ENCODE peak calls at places on chromosomes 6 and 20, in six cellular contexts. One of them, this sample, is unnamed.

GRCh38 chr6:155224031-155224451 is 39.8 kb upstream of the CLDN20 start:
- DNase-seq in activated CD8-positive, alpha-beta T cell treated with anti-CD3 and anti-CD28 coated beads for 36 hours: peak
- DNase-seq in glutamatergic neuron: no peak
- DNase-seq in GM06990: peak
- DNase-seq in fibroblast of lung: peak
- DNase-seq in lung: no peak
- DNase-seq in this sample: no peak

GRCh38 chr20:59821201-59821600 is 112.2 kb downstream of the SYCP2 start:
- DNase-seq in activated CD8-positive, alpha-beta T cell treated with anti-CD3 and anti-CD28 coated beads for 36 hours: no peak
- DNase-seq in GM06990: no peak
- DNase-seq in glutamatergic neuron: no peak
- DNase-seq in fibroblast of lung: no peak
- DNase-seq in lung: peak
- DNase-seq in this sample: no peak

GRCh38 chr20:15930324-15931305 is 642.6 kb downstream of the KIF16B start:
- DNase-seq in glutamatergic neuron: no peak
- DNase-seq in activated CD8-positive, alpha-beta T cell treated with anti-CD3 and anti-CD28 coated beads for 36 hours: no peak
- DNase-seq in fibroblast of lung: peak
- DNase-seq in GM06990: no peak
- DNase-seq in lung: peak
- DNase-seq in this sample: no peak

GRCh38 chr6:143708889-143709288 is 31.1 kb downstream of the PHACTR2 start:
- DNase-seq in glutamatergic neuron: no peak
- DNase-seq in fibroblast of lung: no peak
- DNase-seq in GM06990: no peak
- DNase-seq in activated CD8-positive, alpha-beta T cell treated with anti-CD3 and anti-CD28 coated beads for 36 hours: no peak
- DNase-seq in lung: no peak
- DNase-seq in this sample: no peak

GRCh38 chr6:30821862-30822784 is 62.2 kb upstream of the DDR1 start:
- DNase-seq in activated CD8-positive, alpha-beta T cell treated with anti-CD3 and anti-CD28 coated beads for 36 hours: no peak
- DNase-seq in GM06990: no peak
- DNase-seq in lung: no peak
- DNase-seq in glutamatergic neuron: no peak
- DNase-seq in fibroblast of lung: peak
- DNase-seq in this sample: no peak

GRCh38 chr20:52191132-52191435 is 495 bp downstream of the ZFP64 start:
- DNase-seq in GM06990: no peak
- DNase-seq in activated CD8-positive, alpha-beta T cell treated with anti-CD3 and anti-CD28 coated beads for 36 hours: no peak
- DNase-seq in fibroblast of lung: no peak
- DNase-seq in lung: peak
- DNase-seq in glutamatergic neuron: no peak
- DNase-seq in this sample: no peak

GRCh38 chr6:138007014-138007472 is 100.2 kb downstream of the PERP start:
- DNase-seq in activated CD8-positive, alpha-beta T cell treated with anti-CD3 and anti-CD28 coated beads for 36 hours: peak
- DNase-seq in glutamatergic neuron: peak
- DNase-seq in lung: no peak
- DNase-seq in fibroblast of lung: peak
- DNase-seq in GM06990: no peak
- DNase-seq in this sample: no peak

GRCh38 chr6:137661601-137662000 is 167.4 kb upstream of the OLIG3 start:
- DNase-seq in lung: no peak
- DNase-seq in glutamatergic neuron: peak
- DNase-seq in activated CD8-positive, alpha-beta T cell treated with anti-CD3 and anti-CD28 coated beads for 36 hours: peak
- DNase-seq in fibroblast of lung: peak
- DNase-seq in GM06990: no peak
- DNase-seq in this sample: no peak

GRCh38 chr6:123372737-123373136 is 264.0 kb downstream of the TRDN start:
- DNase-seq in fibroblast of lung: no peak
- DNase-seq in glutamatergic neuron: no peak
- DNase-seq in lung: no peak
- DNase-seq in activated CD8-positive, alpha-beta T cell treated with anti-CD3 and anti-CD28 coated beads for 36 hours: no peak
- DNase-seq in GM06990: no peak
- DNase-seq in this sample: no peak

GRCh38 chr6:28489366-28490190 is 26.0 kb downstream of the GPX6 start:
- DNase-seq in lung: peak
- DNase-seq in GM06990: peak
- DNase-seq in glutamatergic neuron: no peak
- DNase-seq in activated CD8-positive, alpha-beta T cell treated with anti-CD3 and anti-CD28 coated beads for 36 hours: peak
- DNase-seq in fibroblast of lung: peak
- DNase-seq in this sample: peak

GRCh38 chr20:61954276-61955021 is 111.2 kb downstream of the TAF4 start:
- DNase-seq in fibroblast of lung: no peak
- DNase-seq in activated CD8-positive, alpha-beta T cell treated with anti-CD3 and anti-CD28 coated beads for 36 hours: no peak
- DNase-seq in glutamatergic neuron: no peak
- DNase-seq in GM06990: no peak
- DNase-seq in lung: no peak
- DNase-seq in this sample: no peak

GRCh38 chr6:73747293-73747692 is 51.3 kb downstream of the CD109 start:
- DNase-seq in activated CD8-positive, alpha-beta T cell treated with anti-CD3 and anti-CD28 coated beads for 36 hours: no peak
- DNase-seq in GM06990: no peak
- DNase-seq in glutamatergic neuron: no peak
- DNase-seq in lung: no peak
- DNase-seq in fibroblast of lung: no peak
- DNase-seq in this sample: no peak

GRCh38 chr6:154773610-154774089 is 40.4 kb downstream of the SCAF8 start:
- DNase-seq in GM06990: peak
- DNase-seq in lung: no peak
- DNase-seq in activated CD8-positive, alpha-beta T cell treated with anti-CD3 and anti-CD28 coated beads for 36 hours: no peak
- DNase-seq in glutamatergic neuron: no peak
- DNase-seq in fibroblast of lung: no peak
- DNase-seq in this sample: no peak

GRCh38 chr6:31405996-31406395 is 2.6 kb downstream of the MICA start:
- DNase-seq in activated CD8-positive, alpha-beta T cell treated with anti-CD3 and anti-CD28 coated beads for 36 hours: no peak
- DNase-seq in lung: no peak
- DNase-seq in fibroblast of lung: no peak
- DNase-seq in glutamatergic neuron: no peak
- DNase-seq in GM06990: no peak
- DNase-seq in this sample: no peak

GRCh38 chr6:46676604-46677313 is 10.9 kb upstream of the TDRD6 start:
- DNase-seq in glutamatergic neuron: no peak
- DNase-seq in fibroblast of lung: no peak
- DNase-seq in GM06990: no peak
- DNase-seq in lung: no peak
- DNase-seq in activated CD8-positive, alpha-beta T cell treated with anti-CD3 and anti-CD28 coated beads for 36 hours: no peak
- DNase-seq in this sample: no peak

GRCh38 chr6:46674410-46674809 is 13.3 kb upstream of the TDRD6 start:
- DNase-seq in activated CD8-positive, alpha-beta T cell treated with anti-CD3 and anti-CD28 coated beads for 36 hours: no peak
- DNase-seq in lung: no peak
- DNase-seq in glutamatergic neuron: no peak
- DNase-seq in fibroblast of lung: no peak
- DNase-seq in GM06990: no peak
- DNase-seq in this sample: no peak

GRCh38 chr6:46677314-46677654 is 10.4 kb upstream of the TDRD6 start:
- DNase-seq in lung: no peak
- DNase-seq in glutamatergic neuron: no peak
- DNase-seq in activated CD8-positive, alpha-beta T cell treated with anti-CD3 and anti-CD28 coated beads for 36 hours: no peak
- DNase-seq in fibroblast of lung: no peak
- DNase-seq in GM06990: no peak
- DNase-seq in this sample: no peak
- TF ChIP-seq CTCF in lung: no peak
- TF ChIP-seq CTCF in glutamatergic neuron: peak
- TF ChIP-seq CTCF in activated CD8-positive, alpha-beta T cell treated with anti-CD3 and anti-CD28 coated beads for 36 hours: peak
- TF ChIP-seq CTCF in fibroblast of lung: peak
- TF ChIP-seq CTCF in GM06990: peak
- TF ChIP-seq CTCF in this sample: peak

GRCh38 chr6:92000112-92000511 is 1413.2 kb upstream of the MAP3K7 start:
- DNase-seq in activated CD8-positive, alpha-beta T cell treated with anti-CD3 and anti-CD28 coated beads for 36 hours: no peak
- DNase-seq in fibroblast of lung: no peak
- DNase-seq in GM06990: no peak
- DNase-seq in lung: no peak
- DNase-seq in glutamatergic neuron: no peak
- DNase-seq in this sample: no peak
- TF ChIP-seq CTCF in activated CD8-positive, alpha-beta T cell treated with anti-CD3 and anti-CD28 coated beads for 36 hours: no peak
- TF ChIP-seq CTCF in fibroblast of lung: no peak
- TF ChIP-seq CTCF in GM06990: no peak
- TF ChIP-seq CTCF in lung: no peak
- TF ChIP-seq CTCF in glutamatergic neuron: no peak
- TF ChIP-seq CTCF in this sample: no peak

GRCh38 chr6:62891065-62891647 is 320.1 kb upstream of the FKBP1C start:
- DNase-seq in GM06990: no peak
- DNase-seq in lung: no peak
- DNase-seq in fibroblast of lung: no peak
- DNase-seq in glutamatergic neuron: no peak
- DNase-seq in activated CD8-positive, alpha-beta T cell treated with anti-CD3 and anti-CD28 coated beads for 36 hours: no peak
- DNase-seq in this sample: no peak
- TF ChIP-seq CTCF in GM06990: peak
- TF ChIP-seq CTCF in lung: no peak
- TF ChIP-seq CTCF in fibroblast of lung: no peak
- TF ChIP-seq CTCF in glutamatergic neuron: peak
- TF ChIP-seq CTCF in activated CD8-positive, alpha-beta T cell treated with anti-CD3 and anti-CD28 coated beads for 36 hours: peak
- TF ChIP-seq CTCF in this sample: peak

GRCh38 chr6:68876792-68877493 is 241.9 kb downstream of the ADGRB3 start:
- DNase-seq in GM06990: peak
- DNase-seq in glutamatergic neuron: no peak
- DNase-seq in lung: no peak
- DNase-seq in fibroblast of lung: peak
- DNase-seq in activated CD8-positive, alpha-beta T cell treated with anti-CD3 and anti-CD28 coated beads for 36 hours: no peak
- DNase-seq in this sample: no peak
- TF ChIP-seq CTCF in GM06990: peak
- TF ChIP-seq CTCF in glutamatergic neuron: peak
- TF ChIP-seq CTCF in lung: no peak
- TF ChIP-seq CTCF in fibroblast of lung: peak
- TF ChIP-seq CTCF in activated CD8-positive, alpha-beta T cell treated with anti-CD3 and anti-CD28 coated beads for 36 hours: peak
- TF ChIP-seq CTCF in this sample: peak

GRCh38 chr20:36235892-36236785 is at the start of gene AAR2:
- DNase-seq in activated CD8-positive, alpha-beta T cell treated with anti-CD3 and anti-CD28 coated beads for 36 hours: peak
- DNase-seq in fibroblast of lung: peak
- DNase-seq in lung: peak
- DNase-seq in glutamatergic neuron: peak
- DNase-seq in GM06990: peak
- DNase-seq in this sample: peak
- TF ChIP-seq CTCF in activated CD8-positive, alpha-beta T cell treated with anti-CD3 and anti-CD28 coated beads for 36 hours: no peak
- TF ChIP-seq CTCF in fibroblast of lung: no peak
- TF ChIP-seq CTCF in lung: no peak
- TF ChIP-seq CTCF in glutamatergic neuron: no peak
- TF ChIP-seq CTCF in GM06990: no peak
- TF ChIP-seq CTCF in this sample: no peak

GRCh38 chr20:63215101-63216040 is 560 bp downstream of the YTHDF1 start:
- DNase-seq in GM06990: no peak
- DNase-seq in lung: no peak
- DNase-seq in fibroblast of lung: peak
- DNase-seq in activated CD8-positive, alpha-beta T cell treated with anti-CD3 and anti-CD28 coated beads for 36 hours: peak
- DNase-seq in glutamatergic neuron: peak
- DNase-seq in this sample: peak
- TF ChIP-seq CTCF in GM06990: peak
- TF ChIP-seq CTCF in lung: no peak
- TF ChIP-seq CTCF in fibroblast of lung: peak
- TF ChIP-seq CTCF in activated CD8-positive, alpha-beta T cell treated with anti-CD3 and anti-CD28 coated beads for 36 hours: peak
- TF ChIP-seq CTCF in glutamatergic neuron: peak
- TF ChIP-seq CTCF in this sample: peak

GRCh38 chr6:110255356-110255755 is 75.1 kb downstream of the CDC40 start:
- DNase-seq in activated CD8-positive, alpha-beta T cell treated with anti-CD3 and anti-CD28 coated beads for 36 hours: peak
- DNase-seq in lung: no peak
- DNase-seq in GM06990: peak
- DNase-seq in glutamatergic neuron: peak
- DNase-seq in fibroblast of lung: peak
- DNase-seq in this sample: peak

GRCh38 chr6:110246900-110247546 is 66.8 kb downstream of the CDC40 start:
- DNase-seq in activated CD8-positive, alpha-beta T cell treated with anti-CD3 and anti-CD28 coated beads for 36 hours: no peak
- DNase-seq in glutamatergic neuron: no peak
- DNase-seq in fibroblast of lung: no peak
- DNase-seq in GM06990: no peak
- DNase-seq in lung: no peak
- DNase-seq in this sample: no peak

GRCh38 chr6:110250058-110250457 is 69.8 kb downstream of the CDC40 start:
- DNase-seq in GM06990: no peak
- DNase-seq in fibroblast of lung: no peak
- DNase-seq in lung: no peak
- DNase-seq in glutamatergic neuron: no peak
- DNase-seq in activated CD8-positive, alpha-beta T cell treated with anti-CD3 and anti-CD28 coated beads for 36 hours: no peak
- DNase-seq in this sample: no peak

GRCh38 chr6:110256366-110256765 is 76.1 kb downstream of the CDC40 start:
- DNase-seq in glutamatergic neuron: no peak
- DNase-seq in fibroblast of lung: no peak
- DNase-seq in activated CD8-positive, alpha-beta T cell treated with anti-CD3 and anti-CD28 coated beads for 36 hours: no peak
- DNase-seq in GM06990: no peak
- DNase-seq in lung: no peak
- DNase-seq in this sample: no peak

GRCh38 chr6:110250838-110251237 is 70.6 kb downstream of the CDC40 start:
- DNase-seq in lung: no peak
- DNase-seq in glutamatergic neuron: no peak
- DNase-seq in fibroblast of lung: no peak
- DNase-seq in activated CD8-positive, alpha-beta T cell treated with anti-CD3 and anti-CD28 coated beads for 36 hours: no peak
- DNase-seq in GM06990: no peak
- DNase-seq in this sample: no peak
- TF ChIP-seq CTCF in lung: no peak
- TF ChIP-seq CTCF in glutamatergic neuron: no peak
- TF ChIP-seq CTCF in fibroblast of lung: no peak
- TF ChIP-seq CTCF in activated CD8-positive, alpha-beta T cell treated with anti-CD3 and anti-CD28 coated beads for 36 hours: no peak
- TF ChIP-seq CTCF in GM06990: no peak
- TF ChIP-seq CTCF in this sample: no peak

GRCh38 chr6:52849137-52849536 is 8.5 kb upstream of the GSTA5 start:
- DNase-seq in GM06990: no peak
- DNase-seq in glutamatergic neuron: no peak
- DNase-seq in fibroblast of lung: no peak
- DNase-seq in lung: no peak
- DNase-seq in activated CD8-positive, alpha-beta T cell treated with anti-CD3 and anti-CD28 coated beads for 36 hours: no peak
- DNase-seq in this sample: no peak
- TF ChIP-seq CTCF in GM06990: no peak
- TF ChIP-seq CTCF in glutamatergic neuron: no peak
- TF ChIP-seq CTCF in fibroblast of lung: no peak
- TF ChIP-seq CTCF in lung: no peak
- TF ChIP-seq CTCF in activated CD8-positive, alpha-beta T cell treated with anti-CD3 and anti-CD28 coated beads for 36 hours: no peak
- TF ChIP-seq CTCF in this sample: no peak